ENCODE peak calls at places on chromosomes 3 and 15, in four cellular contexts. F is upper lobe of left lung, V is DND-41, P is uterus. L is an unnamed sample.

GRCh38 chr15:71485094-71485693 is 325.2 kb upstream of the NR2E3 start:
- DNase-seq in F (no peak), V (no peak), P (no peak), L (no peak)

GRCh38 chr3:194984624-194985023 is 286.3 kb downstream of the XXYLT1 start:
- DNase-seq in F (no peak), V (no peak), P (no peak), L (no peak)

GRCh38 chr15:22839046-22839705 is 710 bp downstream of the NIPA2 start:
- DNase-seq in F (no peak), V (no peak), P (no peak), L (no peak)

GRCh38 chr3:160801386-160802118 is 45.5 kb downstream of the PPM1L start:
- DNase-seq in F (peak; percentile 78), V (no peak), P (no peak), L (no peak)

GRCh38 chr15:35648941-35649340 is 103.0 kb upstream of the DPH6 start:
- DNase-seq in F (no peak), V (no peak), P (no peak), L (no peak)

GRCh38 chr3:50341996-50342732 is 1.5 kb upstream of the RASSF1 start:
- DNase-seq in F (no peak), V (no peak), P (no peak), L (no peak)

GRCh38 chr3:129929383-129929782 is 35.9 kb upstream of the TMCC1 start:
- DNase-seq in F (no peak), V (no peak), P (no peak), L (no peak)

GRCh38 chr3:149128856-149129255 is 582 bp upstream of the HPS3 start:
- DNase-seq in F (no peak), V (no peak), P (no peak), L (no peak)

GRCh38 chr3:102225407-102226132 is 209.2 kb upstream of the ZPLD1 start:
- DNase-seq in F (no peak), V (no peak), P (no peak), L (no peak)

GRCh38 chr3:155753038-155753647 is 8.3 kb upstream of the PLCH1 start:
- DNase-seq in F (no peak), V (no peak), P (no peak), L (no peak)

GRCh38 chr3:194169595-194169994 is 33.6 kb downstream of the HES1 start:
- DNase-seq in F (no peak), V (no peak), P (no peak), L (no peak)

GRCh38 chr15:69973102-69973714 is 124.5 kb downstream of the TLE3 start:
- DNase-seq in F (no peak), V (peak; percentile 46), P (no peak), L (no peak)

GRCh38 chr15:85482896-85483295 is 102.5 kb downstream of the AKAP13 start:
- DNase-seq in F (no peak), V (no peak), P (no peak), L (no peak)

GRCh38 chr3:177190701-177191100 is 6.6 kb downstream of the TBL1XR1 start:
- DNase-seq in F (no peak), V (no peak), P (no peak), L (no peak)

GRCh38 chr15:99438691-99439523 is 126.9 kb upstream of the MEF2A start:
- DNase-seq in F (no peak), V (peak; percentile 69), P (peak; percentile 31), L (no peak)

GRCh38 chr15:63463030-63463429 is 41.4 kb upstream of the USP3 start:
- DNase-seq in F (no peak), V (no peak), P (no peak), L (no peak)

GRCh38 chr15:39202641-39203040 is 378.2 kb upstream of the THBS1 start:
- DNase-seq in F (no peak), V (no peak), P (no peak), L (no peak)

GRCh38 chr15:71080705-71081104 is 34.6 kb upstream of the THSD4 start:
- DNase-seq in F (no peak), V (no peak), P (no peak), L (no peak)

GRCh38 chr3:15796771-15797599 is 794 bp downstream of the ANKRD28 start:
- DNase-seq in F (no peak), V (peak; percentile 28), P (no peak), L (no peak)

GRCh38 chr3:107976204-107976775 is 114.5 kb downstream of the CD47 start:
- DNase-seq in F (no peak), V (peak; percentile 28), P (no peak), L (no peak)

GRCh38 chr15:39338251-39338650 is 242.6 kb upstream of the THBS1 start:
- DNase-seq in F (no peak), V (no peak), P (no peak), L (no peak)

GRCh38 chr3:160739079-160739478 is 17.0 kb upstream of the PPM1L start:
- DNase-seq in F (no peak), V (no peak), P (no peak), L (no peak)

GRCh38 chr3:108024146-108024836 is 66.5 kb downstream of the CD47 start:
- DNase-seq in F (no peak), V (no peak), P (no peak), L (no peak)

GRCh38 chr3:113594066-113594465 is 61.7 kb downstream of the SIDT1 start:
- DNase-seq in F (no peak), V (no peak), P (no peak), L (no peak)

GRCh38 chr3:32106929-32107362 is 526 bp downstream of the GPD1L start:
- DNase-seq in F (peak; percentile 94), V (no peak), P (peak; percentile 26), L (peak; percentile 89)

GRCh38 chr15:82539690-82540054 is 585 bp downstream of the RPS17 start:
- DNase-seq in F (no peak), V (no peak), P (no peak), L (no peak)

GRCh38 chr3:138187296-138188012 is at the start of gene ARMC8:
- DNase-seq in F (peak; percentile 50), V (no peak), P (peak; percentile 49), L (peak; percentile 80)

GRCh38 chr3:194989251-194989650 is 281.7 kb downstream of the XXYLT1 start:
- DNase-seq in F (no peak), V (no peak), P (no peak), L (no peak)

GRCh38 chr3:11002456-11002855 is 9.9 kb downstream of the SLC6A1 start:
- DNase-seq in F (no peak), V (no peak), P (no peak), L (no peak)

GRCh38 chr3:144031938-144032337 is 60.3 kb downstream of the DIPK2A start:
- DNase-seq in F (no peak), V (no peak), P (peak; percentile 26), L (no peak)

GRCh38 chr3:87422333-87422732 is 145.9 kb upstream of the POU1F1 start:
- DNase-seq in F (no peak), V (no peak), P (no peak), L (no peak)

GRCh38 chr3:79887203-79887602 is 119.4 kb upstream of the ROBO1 start:
- DNase-seq in F (no peak), V (no peak), P (no peak), L (no peak)

GRCh38 chr3:9402410-9403228 is 5.2 kb downstream of the SETD5 start:
- DNase-seq in F (peak; percentile 36), V (no peak), P (no peak), L (no peak)

GRCh38 chr3:9399746-9400145 is 2.3 kb downstream of the SETD5 start:
- DNase-seq in F (peak; percentile 87), V (peak; percentile 59), P (peak; percentile 75), L (peak; percentile 70)

GRCh38 chr3:9403463-9403862 is 6.0 kb downstream of the SETD5 start:
- DNase-seq in F (no peak), V (no peak), P (no peak), L (no peak)

GRCh38 chr3:9400626-9401025 is 3.2 kb downstream of the SETD5 start:
- DNase-seq in F (no peak), V (no peak), P (no peak), L (no peak)

DNA sequence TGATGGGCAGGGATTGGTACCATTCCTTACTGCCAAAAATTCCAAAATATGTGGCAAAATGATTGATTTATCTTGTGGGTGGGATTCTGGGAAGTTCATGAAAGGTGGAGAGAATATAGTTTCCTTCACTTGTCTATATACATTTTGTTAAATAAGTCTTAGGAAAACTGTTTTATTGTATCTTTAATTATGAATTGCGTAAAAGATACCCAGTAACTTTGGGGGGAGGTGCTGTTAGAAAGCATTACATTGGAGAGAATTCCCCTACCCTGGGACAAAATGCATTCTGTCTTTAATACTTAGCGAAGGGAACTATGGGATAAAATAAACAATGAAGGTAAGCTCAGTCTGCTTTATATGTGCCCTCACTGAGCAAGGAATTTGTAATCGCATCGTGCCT is 4.6 kb downstream of the SETD5 start:
- DNase-seq in F (no peak), V (no peak), P (no peak), L (no peak)
- H3K4me3 ChIP-seq in F (no peak overlapping the region), V (peak overlapping the region; percentile 10), P (no peak overlapping the region), L (no peak overlapping the region)

GRCh38 chr15:67010898-67011619 is 54.3 kb upstream of the SMAD3 start:
- DNase-seq in F (no peak), V (no peak), P (no peak), L (no peak)
- H3K4me3 ChIP-seq in F (no peak overlapping the region), V (no peak overlapping the region), P (no peak overlapping the region), L (no peak overlapping the region)

GRCh38 chr3:186096295-186096694 is 12.6 kb downstream of the ETV5 start:
- DNase-seq in F (no peak), V (no peak), P (no peak), L (no peak)
- H3K4me3 ChIP-seq in F (no peak overlapping the region), V (no peak overlapping the region), P (no peak overlapping the region), L (no peak overlapping the region)

GRCh38 chr15:64503197-64503596 is 42.8 kb downstream of the ZNF609 start:
- DNase-seq in F (no peak), V (peak; percentile 37), P (no peak), L (no peak)
- H3K4me3 ChIP-seq in F (no peak overlapping the region), V (peak overlapping the region; percentile 41), P (no peak overlapping the region), L (no peak overlapping the region)

DNA sequence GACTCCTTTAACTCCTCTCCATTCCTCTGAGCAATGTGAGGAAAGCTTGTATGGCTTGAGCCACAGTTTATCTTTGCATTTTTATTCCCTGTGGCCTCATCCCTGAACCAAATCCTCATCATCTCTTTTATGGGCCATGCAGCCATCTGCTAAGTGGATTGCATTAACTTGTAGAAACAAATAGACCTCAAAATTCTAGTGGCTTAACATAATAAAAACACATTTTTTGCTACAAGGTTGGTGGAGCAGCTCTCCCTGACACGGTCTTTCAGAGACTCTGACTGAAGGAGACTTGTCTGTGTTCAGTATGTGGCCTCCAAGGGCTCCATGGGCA is 135.3 kb downstream of the RPL22L1 start:
- DNase-seq in F (no peak), V (no peak), P (no peak), L (no peak)
- H3K4me3 ChIP-seq in F (no peak overlapping the region), V (no peak overlapping the region), P (no peak overlapping the region), L (no peak overlapping the region)

GRCh38 chr3:61914277-61914676 is 352.9 kb downstream of the PTPRG start:
- DNase-seq in F (no peak), V (no peak), P (no peak), L (no peak)
- H3K4me3 ChIP-seq in F (no peak overlapping the region), V (no peak overlapping the region), P (no peak overlapping the region), L (no peak overlapping the region)

GRCh38 chr3:24058940-24059705 is 114.0 kb downstream of the NR1D2 start:
- DNase-seq in F (no peak), V (no peak), P (no peak), L (no peak)

GRCh38 chr3:24060055-24060454 is 115.0 kb downstream of the NR1D2 start:
- DNase-seq in F (peak; percentile 87), V (no peak), P (no peak), L (no peak)
- H3K4me3 ChIP-seq in F (no peak overlapping the region), V (no peak overlapping the region), P (no peak overlapping the region), L (no peak overlapping the region)